ENCODE peak calls at places on chromosomes 5 and 9, in six cellular contexts. T is bronchial epithelial cell, C is colonic mucosa, X is AG10803, S is astrocyte of the spinal cord, I is heart left ventricle. J is an unnamed sample.

GRCh38 chr5:12217039-12217438 is 312.8 kb upstream of the CTNND2 start:
- DNase-seq in C (no peak), T (no peak), X (no peak), S (no peak), I (no peak), J (no peak)

GRCh38 chr9:20225841-20226240 is 396.5 kb downstream of the MLLT3 start:
- DNase-seq in I (no peak), T (no peak), X (no peak), S (no peak), C (no peak), J (peak)

GRCh38 chr9:101731429-101731828 is 7.0 kb downstream of the GRIN3A start:
- DNase-seq in C (no peak), T (no peak), X (no peak), S (no peak), I (no peak), J (no peak)

GRCh38 chr9:86983260-86984255 is 36.3 kb upstream of the GAS1 start:
- DNase-seq in T (peak), S (peak), X (peak), I (no peak), C (no peak), J (peak)

GRCh38 chr5:135434591-135435466 is 12.3 kb downstream of the DCANP1 start:
- DNase-seq in I (no peak), T (no peak), X (no peak), S (no peak), C (no peak), J (peak)

GRCh38 chr5:34658023-34658422 is 1.9 kb downstream of the RAI14 start:
- DNase-seq in X (peak), T (no peak), C (no peak), I (no peak), S (peak), J (peak)

GRCh38 chr9:127248241-127248640 is 16.3 kb upstream of the GARNL3 start:
- DNase-seq in T (no peak), C (no peak), I (no peak), X (no peak), S (no peak), J (no peak)

GRCh38 chr9:96482471-96482870 is 32.5 kb downstream of the HABP4 start:
- DNase-seq in I (no peak), T (no peak), X (no peak), C (no peak), S (no peak), J (no peak)

GRCh38 chr9:121975801-121976277 is 117.3 kb downstream of the TTLL11 start:
- DNase-seq in X (peak), S (peak), C (peak), I (no peak), T (peak), J (peak)

GRCh38 chr5:178432421-178433272 is 157.5 kb downstream of the COL23A1 start:
- DNase-seq in C (no peak), T (no peak), X (no peak), S (no peak), I (no peak), J (no peak)

GRCh38 chr5:14534773-14535172 is 46.8 kb upstream of the OTULINL start:
- DNase-seq in X (no peak), T (no peak), C (no peak), I (no peak), S (no peak), J (no peak)

GRCh38 chr5:37226377-37226776 is 22.8 kb downstream of the CPLANE1 start:
- DNase-seq in T (no peak), C (no peak), I (no peak), S (no peak), X (no peak), J (no peak)

GRCh38 chr9:92504881-92505280 is 22.6 kb upstream of the ASPN start:
- DNase-seq in S (peak), C (no peak), I (no peak), T (no peak), X (peak), J (peak)

GRCh38 chr9:37033753-37034319 is at the start of gene PAX5:
- DNase-seq in C (no peak), T (no peak), X (no peak), I (no peak), S (no peak), J (no peak)
- H3K4me3 ChIP-seq in C (peak), T (no peak), X (no peak), I (peak), S (no peak), J (no peak)

GRCh38 chr5:177327539-177328522 is 16.1 kb upstream of the MXD3 start:
- DNase-seq in T (no peak), S (peak), C (no peak), X (no peak), I (peak), J (peak)
- TF ChIP-seq CTCF in T (no peak), S (peak), C (no peak), X (no peak), I (no peak), J (peak)

GRCh38 chr5:95595289-95595931 is 24.5 kb upstream of the GPR150 start:
- DNase-seq in T (peak), S (no peak), X (no peak), C (no peak), I (no peak), J (no peak)

GRCh38 chr5:95590880-95591279 is 29.0 kb upstream of the GPR150 start:
- DNase-seq in I (no peak), C (no peak), X (no peak), T (no peak), S (peak), J (no peak)

GRCh38 chr5:95591490-95591901 is 28.4 kb upstream of the GPR150 start:
- DNase-seq in S (peak), I (no peak), X (peak), C (no peak), T (peak), J (peak)
- H3K4me3 ChIP-seq in S (no peak), I (no peak), X (no peak), C (no peak), T (no peak), J (no peak)

DNA sequence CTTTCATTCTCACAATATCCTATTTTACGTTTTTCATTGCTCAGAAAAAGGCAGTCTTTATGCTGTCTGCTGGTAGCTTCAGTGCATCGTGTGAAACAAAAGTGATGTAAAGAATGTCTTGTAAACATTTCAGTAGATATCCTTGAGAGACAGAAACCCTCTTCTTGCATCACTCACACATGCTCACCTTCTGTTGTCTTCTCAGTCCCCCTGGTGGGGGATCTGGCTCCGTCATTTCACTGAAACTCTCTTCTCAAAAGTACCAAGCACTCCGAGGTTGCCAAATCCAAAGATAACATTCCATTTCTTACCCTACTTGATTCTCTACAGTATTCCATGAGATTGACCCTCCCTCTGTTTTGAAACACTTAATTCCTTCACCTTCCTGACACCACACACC is 46.1 kb upstream of the PCA3 start:
- DNase-seq in T (no peak), C (no peak), I (no peak), S (no peak), X (no peak), J (no peak)
- TF ChIP-seq CTCF in T (no peak), C (no peak), I (no peak), S (no peak), X (no peak), J (peak)

DNA sequence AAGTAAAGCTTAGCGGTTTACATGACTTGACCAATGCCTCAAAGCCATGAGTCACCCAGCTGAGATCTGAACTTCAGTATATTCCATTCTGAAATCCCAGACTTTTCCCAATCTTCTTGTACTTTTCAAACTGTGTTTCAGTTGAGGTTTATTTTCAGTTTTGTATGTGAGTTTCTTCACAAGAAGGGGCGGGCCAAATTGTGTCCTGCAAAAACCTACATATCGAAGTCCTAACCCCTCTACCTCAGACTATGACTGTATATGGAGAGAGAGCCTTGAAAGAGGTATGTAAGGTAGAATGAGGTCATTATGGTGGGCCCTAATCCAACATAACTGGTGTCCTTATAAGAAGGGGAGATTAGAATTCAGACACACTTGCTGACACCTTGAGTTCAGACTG is 665 bp upstream of the TLR4 start:
- DNase-seq in X (peak), S (no peak), T (peak), I (no peak), C (no peak), J (peak)
- H3K4me3 ChIP-seq in X (peak), S (peak), T (no peak), I (peak), C (no peak), J (peak)

DNA sequence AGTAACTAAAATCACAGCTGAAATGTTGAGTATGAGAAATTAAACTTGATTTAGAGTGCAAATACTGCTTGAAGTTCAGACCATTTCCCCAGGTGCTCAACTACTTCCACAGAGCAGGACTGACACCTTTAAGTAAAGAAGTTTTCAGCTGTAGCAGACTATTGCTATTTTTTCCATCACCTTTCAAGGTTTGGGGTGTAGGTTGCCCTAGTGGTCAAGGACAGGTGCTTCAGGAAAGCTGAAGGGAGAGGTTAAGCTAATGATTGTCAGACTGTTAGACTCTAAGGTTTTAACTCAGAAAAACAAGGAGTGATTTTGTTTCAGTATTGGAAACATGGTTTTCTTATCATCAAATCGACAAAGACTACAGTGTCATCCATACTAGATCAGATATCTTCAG is 162.1 kb downstream of the CCDC192 start:
- DNase-seq in X (no peak), I (no peak), C (no peak), S (no peak), T (no peak), J (no peak)
- TF ChIP-seq CTCF in X (no peak), I (peak), C (no peak), S (no peak), T (peak), J (no peak)

GRCh38 chr5:169258372-169259000 is 42.5 kb downstream of the SLIT3 start:
- DNase-seq in X (peak), T (no peak), S (peak), C (no peak), I (no peak), J (peak)
- H3K4me3 ChIP-seq in X (no peak), T (no peak), S (no peak), C (no peak), I (no peak), J (no peak)

DNA sequence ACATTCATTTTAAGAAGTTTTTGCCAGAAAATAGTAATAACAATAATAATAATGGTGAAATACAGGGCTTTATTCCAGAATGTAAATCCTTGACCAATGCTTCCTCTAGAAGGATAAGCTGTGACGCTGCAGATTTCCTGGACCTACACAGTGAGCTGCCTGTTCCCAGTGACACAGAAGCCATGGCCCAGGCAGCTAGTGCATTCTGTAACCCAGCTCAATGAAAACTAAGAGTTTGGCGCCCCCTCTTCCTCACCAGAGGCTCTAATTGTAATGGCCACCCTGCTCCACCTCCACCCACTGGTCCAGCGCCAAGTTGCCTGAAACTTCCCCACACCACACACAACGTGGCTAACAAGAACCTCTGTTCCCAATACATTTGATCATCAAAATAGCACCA is 248.2 kb downstream of the CETN3 start:
- DNase-seq in I (peak), X (peak), S (peak), C (no peak), T (peak), J (peak)
- TF ChIP-seq CTCF in I (peak), X (peak), S (peak), C (no peak), T (peak), J (peak)

GRCh38 chr9:3508078-3508431 is 17.7 kb downstream of the RFX3 start:
- DNase-seq in S (no peak), I (no peak), T (no peak), C (no peak), X (no peak), J (no peak)
- H3K4me3 ChIP-seq in S (no peak), I (no peak), T (no peak), C (no peak), X (no peak), J (no peak)

J was measured in fibroblast of mammary gland.